ENCODE peak calls at places on chromosomes 4 and X, in six cellular contexts. H is adrenal gland, M is neural crest cell, U is epithelial cell of esophagus, F is GM10248, L is ovary. B is an unnamed sample.

GRCh38 chr4:140427104-140427918 is at the start of gene CLGN:
- DNase-seq in H (peak; percentile 45), M (peak; percentile 89), U (peak; percentile 47), F (peak; percentile 73), L (peak; percentile 69), B (peak; percentile 88)

GRCh38 chr4:38723726-38724506 is 58.9 kb downstream of the TLR10 start:
- DNase-seq in H (no peak), M (no peak), U (no peak), F (no peak), L (no peak), B (no peak)

GRCh38 chrX:57906790-57907189 is 3.5 kb downstream of the ZXDA start:
- DNase-seq in H (no peak), M (no peak), U (no peak), F (no peak), L (no peak), B (no peak)

GRCh38 chr4:55124337-55125076 is 888 bp downstream of the KDR start:
- DNase-seq in H (no peak), M (peak; percentile 9), U (no peak), F (no peak), L (no peak), B (no peak)

GRCh38 chrX:154653048-154653401 is 354 bp downstream of the CTAG2 start:
- DNase-seq in H (no peak), M (no peak), U (no peak), F (no peak), L (no peak), B (no peak)

GRCh38 chr4:175277816-175278215 is 359.7 kb downstream of the ADAM29 start:
- DNase-seq in H (no peak), M (no peak), U (no peak), F (no peak), L (no peak), B (no peak)

GRCh38 chrX:110406822-110407221 is 48.2 kb downstream of the RTL9 start:
- DNase-seq in H (no peak), M (no peak), U (peak; percentile 55), F (no peak), L (no peak), B (no peak)

GRCh38 chr4:54281060-54281781 is 52.1 kb downstream of the PDGFRA start:
- DNase-seq in H (peak; percentile 88), M (no peak), U (peak; percentile 69), F (no peak), L (peak; percentile 75), B (no peak)

GRCh38 chr4:90281956-90282355 is 154.8 kb downstream of the CCSER1 start:
- DNase-seq in H (no peak), M (no peak), U (no peak), F (no peak), L (no peak), B (no peak)

GRCh38 chr4:8067274-8067936 is 91.2 kb downstream of the ABLIM2 start:
- DNase-seq in H (no peak), M (no peak), U (no peak), F (no peak), L (no peak), B (no peak)

GRCh38 chrX:153673398-153674218 is at the start of gene PNCK:
- DNase-seq in H (peak; percentile 7), M (no peak), U (no peak), F (no peak), L (no peak), B (no peak)

GRCh38 chr4:3074846-3075651 is 568 bp downstream of the HTT start:
- DNase-seq in H (peak; percentile 62), M (peak; percentile 50), U (peak; percentile 75), F (peak; percentile 66), L (peak; percentile 57), B (peak; percentile 53)

GRCh38 chr4:15066140-15066539 is 63.9 kb downstream of the CPEB2 start:
- DNase-seq in H (no peak), M (no peak), U (no peak), F (no peak), L (no peak), B (no peak)

GRCh38 chrX:1713296-1713695 is 98.4 kb downstream of the ASMT start:
- DNase-seq in H (no peak), M (no peak), U (no peak), F (no peak), L (no peak), B (no peak)

DNA sequence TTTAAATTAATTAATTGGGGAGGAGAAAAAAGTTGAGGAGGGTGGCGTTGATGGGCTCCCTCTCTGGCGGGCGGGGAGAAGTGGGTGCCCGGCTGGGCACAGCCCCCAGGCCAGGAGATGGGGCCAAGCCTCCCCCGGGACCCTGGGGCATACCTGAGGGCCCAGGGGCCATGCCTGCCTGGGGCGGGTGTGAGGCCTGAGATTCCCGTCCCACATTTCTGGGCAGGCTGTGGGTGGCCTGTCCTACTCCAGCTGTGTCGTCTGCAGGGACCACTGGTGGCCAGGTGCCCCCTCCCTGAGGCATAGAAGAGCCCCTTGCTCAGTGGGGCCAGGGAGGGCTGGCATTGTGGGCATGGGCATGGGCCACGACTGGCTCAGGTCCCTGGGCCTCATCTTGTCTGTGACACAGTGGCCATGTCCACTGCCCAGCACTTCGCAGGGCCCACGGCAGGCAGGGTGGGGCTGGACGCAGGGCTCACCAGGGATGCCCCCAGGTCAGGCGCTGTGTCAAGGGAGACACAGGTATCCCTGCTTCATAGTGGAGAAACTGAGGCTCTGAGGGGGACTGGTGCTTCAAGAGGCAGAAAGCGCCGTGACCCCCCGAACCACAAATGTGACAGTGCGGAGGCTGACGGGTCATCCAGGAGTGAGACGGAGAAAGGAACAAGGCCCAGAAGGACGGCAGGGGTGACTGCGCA is 60.1 kb downstream of the FAM53A start:
- DNase-seq in H (no peak), M (no peak), U (no peak), F (no peak), L (no peak), B (no peak)
- TF ChIP-seq CTCF in H (no peak), M (no peak), U (no peak), F (no peak), L (no peak), B (no peak)

GRCh38 chrX:19040373-19040772 is 56.5 kb upstream of the PHKA2 start:
- DNase-seq in H (no peak), M (no peak), U (peak; percentile 1), F (no peak), L (no peak), B (no peak)
- TF ChIP-seq CTCF in H (peak; percentile 13), M (peak; percentile 63), U (peak; percentile 22), F (peak; percentile 29), L (no peak), B (peak; percentile 59)

GRCh38 chr4:32847466-32847865 is 2127.3 kb downstream of the PCDH7 start:
- DNase-seq in H (no peak), M (no peak), U (peak; percentile 50), F (no peak), L (no peak), B (no peak)
- TF ChIP-seq CTCF in H (no peak), M (no peak), U (no peak), F (no peak), L (no peak), B (no peak)

GRCh38 chr4:52612341-52612740 is 46.8 kb downstream of the USP46 start:
- DNase-seq in H (no peak), M (no peak), U (peak; percentile 71), F (no peak), L (no peak), B (no peak)
- TF ChIP-seq CTCF in H (no peak), M (no peak), U (no peak), F (no peak), L (no peak), B (no peak)

GRCh38 chr4:152780267-152780811 is 585 bp downstream of the ARFIP1 start:
- DNase-seq in H (peak; percentile 42), M (no peak), U (peak; percentile 35), F (no peak), L (no peak), B (no peak)

GRCh38 chr4:152779513-152780266 is at the start of the genes ARFIP1 and TIGD4:
- DNase-seq in H (peak; percentile 98), M (peak; percentile 97), U (peak; percentile 98), F (peak; percentile 97), L (peak; percentile 99), B (peak; percentile 96)

GRCh38 chr4:152778656-152779512 is 646 bp downstream of the TIGD4 start:
- DNase-seq in H (peak; percentile 35), M (peak; percentile 29), U (peak; percentile 21), F (peak; percentile 25), L (peak; percentile 39), B (no peak)

GRCh38 chr4:152785639-152786517 is 6.1 kb downstream of the ARFIP1 start:
- DNase-seq in H (no peak), M (no peak), U (no peak), F (no peak), L (no peak), B (no peak)

GRCh38 chr4:152784490-152785195 is 4.9 kb downstream of the ARFIP1 start:
- DNase-seq in H (no peak), M (no peak), U (peak; percentile 44), F (no peak), L (no peak), B (no peak)
- TF ChIP-seq CTCF in H (no peak), M (peak; percentile 37), U (peak; percentile 31), F (no peak), L (no peak), B (no peak)